ENCODE peak calls at places on chromosomes 2 and 18, in nine cellular contexts. Z is DMS 273 treated with DMSO at 0.1 percent for 48 hours; J is GM20000; T is kidney tubule cell; Q is RCC 7860; W is activated T-helper 9 cell treated with anti-CD3 and anti-CD28 coated beads, Interleukin-2, amount 50 U/mL, for 16 hours; V is NCI-H2029; O is cardiac fibroblast; N is NCI-H1105 treated with DMSO at 0.1 percent for 48 hours. U is an unnamed sample.

GRCh38 chr2:236576053-236576452 is 6.4 kb downstream of the ACKR3 start:
- DNase-seq in O (no peak), N (no peak), T (no peak), Q (no peak), J (no peak), Z (no peak), V (no peak), W (no peak), U (no peak)

GRCh38 chr2:171404258-171404657 is 29.5 kb downstream of the METTL8 start:
- DNase-seq in Q (peak), N (no peak), J (no peak), T (peak), O (peak), W (no peak), Z (no peak), V (no peak), U (no peak)

GRCh38 chr2:28449126-28449488 is 46.8 kb upstream of the PLB1 start:
- DNase-seq in J (no peak), V (no peak), T (no peak), N (no peak), O (no peak), Z (no peak), W (no peak), Q (no peak), U (no peak)

GRCh38 chr2:16471031-16471430 is 194.6 kb downstream of the CYRIA start:
- DNase-seq in Z (no peak), J (no peak), N (no peak), T (no peak), Q (no peak), W (no peak), V (no peak), O (no peak), U (no peak)

GRCh38 chr18:40929389-40929788 is 1025.6 kb upstream of the PIK3C3 start:
- DNase-seq in W (no peak), Q (no peak), V (no peak), N (no peak), J (no peak), O (no peak), T (no peak), Z (no peak), U (no peak)

GRCh38 chr2:215982465-215982875 is 30.9 kb downstream of the MREG start:
- DNase-seq in N (no peak), Z (no peak), T (peak), J (peak), W (no peak), V (peak), Q (peak), O (peak), U (no peak)

GRCh38 chr2:73451263-73451972 is 65.8 kb downstream of the ALMS1 start:
- DNase-seq in Z (no peak), J (peak), W (no peak), N (no peak), Q (no peak), V (no peak), O (no peak), T (no peak), U (no peak)

GRCh38 chr2:74471332-74472065 is 981 bp downstream of the MRPL53 start:
- DNase-seq in Q (no peak), Z (no peak), N (no peak), W (no peak), J (no peak), T (peak), V (no peak), O (peak), U (no peak)

GRCh38 chr18:49854681-49855080 is 41.3 kb upstream of the ACAA2 start:
- DNase-seq in J (no peak), Q (no peak), N (no peak), V (no peak), T (peak), O (no peak), Z (no peak), W (no peak), U (no peak)

GRCh38 chr2:9975805-9976447 is 24.4 kb downstream of the GRHL1 start:
- DNase-seq in W (peak), T (peak), V (peak), O (peak), N (no peak), Z (no peak), Q (peak), J (no peak), U (no peak)

GRCh38 chr2:27653397-27653796 is 10.0 kb downstream of the SUPT7L start:
- DNase-seq in T (peak), Q (peak), V (no peak), N (no peak), W (no peak), J (no peak), O (no peak), Z (no peak), U (no peak)

GRCh38 chr2:98822301-98823164 is 91.6 kb upstream of the MGAT4A start:
- DNase-seq in O (peak), J (peak), N (no peak), Q (no peak), Z (no peak), W (peak), V (no peak), T (peak), U (no peak)

GRCh38 chr2:178320011-178320410 is 125.7 kb downstream of the OSBPL6 start:
- DNase-seq in Z (no peak), W (no peak), N (peak), J (no peak), Q (no peak), T (no peak), V (peak), O (no peak), U (no peak)

GRCh38 chr2:73232471-73233153 is 427 bp downstream of the PRADC1 start:
- DNase-seq in N (no peak), V (no peak), J (peak), Z (no peak), Q (no peak), T (peak), O (peak), W (no peak), U (peak)

GRCh38 chr2:240441993-240442411 is 6.5 kb downstream of the GPC1 start:
- DNase-seq in O (no peak), Q (no peak), N (no peak), W (no peak), J (no peak), V (no peak), Z (no peak), T (no peak), U (no peak)

GRCh38 chr18:50194623-50195532 is at the start of gene MYO5B:
- DNase-seq in T (peak), J (peak), V (peak), O (no peak), Z (no peak), Q (no peak), W (peak), N (peak), U (no peak)

GRCh38 chr2:203706403-203706802 is at the start of gene CD28:
- DNase-seq in Z (no peak), V (no peak), O (no peak), W (peak), Q (no peak), N (no peak), J (peak), T (no peak), U (no peak)

GRCh38 chr2:11716689-11717321 is 29.6 kb upstream of the LPIN1 start:
- DNase-seq in Q (no peak), N (no peak), T (no peak), Z (no peak), J (no peak), W (no peak), O (peak), V (no peak), U (no peak)

GRCh38 chr2:172095905-172096660 is 6.6 kb downstream of the DLX2 start:
- DNase-seq in Z (no peak), T (no peak), J (peak), Q (no peak), N (no peak), V (no peak), O (peak), W (no peak), U (peak)

GRCh38 chr2:88683160-88684021 is 8.1 kb upstream of the RPIA start:
- DNase-seq in O (peak), V (no peak), T (no peak), Q (no peak), N (no peak), J (no peak), W (no peak), Z (no peak), U (no peak)

GRCh38 chr18:78948221-78948620 is 31.4 kb upstream of the SALL3 start:
- DNase-seq in N (no peak), O (no peak), W (no peak), T (no peak), Q (no peak), Z (no peak), V (no peak), J (no peak), U (no peak)

GRCh38 chr2:240301256-240301795 is 134.1 kb upstream of the GPC1 start:
- DNase-seq in Q (no peak), J (no peak), Z (no peak), N (no peak), V (no peak), O (no peak), W (no peak), T (no peak), U (no peak)

GRCh38 chr18:50405582-50406271 is 30.9 kb downstream of the SKA1 start:
- DNase-seq in J (no peak), O (no peak), V (peak), Q (no peak), Z (no peak), T (no peak), N (peak), W (no peak), U (no peak)

GRCh38 chr2:170928036-170928823 is 823 bp upstream of the GORASP2 start:
- DNase-seq in O (peak), W (no peak), J (peak), V (peak), T (peak), N (no peak), Q (no peak), Z (no peak), U (no peak)

GRCh38 chr2:143852748-143853147 is 667.2 kb downstream of the ZEB2 start:
- DNase-seq in N (no peak), W (no peak), V (no peak), Q (no peak), Z (no peak), J (no peak), T (no peak), O (no peak), U (no peak)

U was measured in NCI-H1694.